ENCODE peak calls at places on chromosomes 16 and 17, in nine cellular contexts. B, G, U, D, A, Y, J, F and X are unnamed samples.

GRCh38 chr16:84730406-84731106 is 30.8 kb downstream of the USP10 start:
- DNase-seq in A (peak; percentile 59), G (no peak), B (peak; percentile 63), Y (peak; percentile 85), F (peak; percentile 74), D (peak; percentile 85), U (no peak), J (no peak), X (peak; percentile 65)

GRCh38 chr16:81553814-81554675 is 109.4 kb downstream of the CMIP start:
- DNase-seq in Y (no peak), D (no peak), U (no peak), B (peak; percentile 43), F (no peak), J (no peak), A (no peak), G (no peak), X (no peak)

GRCh38 chr17:16878084-16878483 is 93.8 kb downstream of the TNFRSF13B start:
- DNase-seq in B (peak; percentile 8), U (no peak), F (no peak), G (no peak), A (no peak), J (no peak), D (no peak), Y (no peak), X (no peak)

GRCh38 chr17:42679492-42680330 is 1.9 kb downstream of the CCR10 start:
- DNase-seq in Y (no peak), U (peak; percentile 82), J (no peak), A (peak; percentile 92), D (peak; percentile 78), G (peak; percentile 74), B (peak; percentile 86), F (peak; percentile 54), X (peak; percentile 95)

GRCh38 chr16:2256531-2257140 is 5.2 kb upstream of the ECI1 start:
- DNase-seq in B (no peak), G (no peak), D (no peak), J (no peak), F (no peak), A (no peak), U (no peak), Y (no peak), X (no peak)

GRCh38 chr17:57531648-57532486 is 213.2 kb downstream of the CCDC182 start:
- DNase-seq in Y (no peak), D (no peak), F (no peak), A (no peak), J (no peak), U (no peak), G (no peak), B (no peak), X (no peak)

GRCh38 chr17:74652020-74652419 is 28.5 kb upstream of the CD300E start:
- DNase-seq in D (no peak), F (no peak), B (no peak), U (no peak), Y (no peak), G (no peak), J (no peak), A (no peak), X (no peak)

GRCh38 chr16:67039260-67040020 is 10.5 kb downstream of the CBFB start:
- DNase-seq in F (no peak), U (no peak), B (no peak), J (no peak), D (no peak), Y (no peak), G (no peak), A (no peak), X (no peak)

GRCh38 chr17:79739148-79740062 is 8.7 kb downstream of the ENPP7 start:
- DNase-seq in A (no peak), B (no peak), F (no peak), Y (peak; percentile 40), J (no peak), D (peak; percentile 35), G (no peak), U (no peak), X (peak; percentile 82)

GRCh38 chr17:58166682-58167081 is at the start of gene OR4D2:
- DNase-seq in J (no peak), U (no peak), G (no peak), F (no peak), A (no peak), Y (no peak), D (no peak), B (no peak), X (no peak)

DNA sequence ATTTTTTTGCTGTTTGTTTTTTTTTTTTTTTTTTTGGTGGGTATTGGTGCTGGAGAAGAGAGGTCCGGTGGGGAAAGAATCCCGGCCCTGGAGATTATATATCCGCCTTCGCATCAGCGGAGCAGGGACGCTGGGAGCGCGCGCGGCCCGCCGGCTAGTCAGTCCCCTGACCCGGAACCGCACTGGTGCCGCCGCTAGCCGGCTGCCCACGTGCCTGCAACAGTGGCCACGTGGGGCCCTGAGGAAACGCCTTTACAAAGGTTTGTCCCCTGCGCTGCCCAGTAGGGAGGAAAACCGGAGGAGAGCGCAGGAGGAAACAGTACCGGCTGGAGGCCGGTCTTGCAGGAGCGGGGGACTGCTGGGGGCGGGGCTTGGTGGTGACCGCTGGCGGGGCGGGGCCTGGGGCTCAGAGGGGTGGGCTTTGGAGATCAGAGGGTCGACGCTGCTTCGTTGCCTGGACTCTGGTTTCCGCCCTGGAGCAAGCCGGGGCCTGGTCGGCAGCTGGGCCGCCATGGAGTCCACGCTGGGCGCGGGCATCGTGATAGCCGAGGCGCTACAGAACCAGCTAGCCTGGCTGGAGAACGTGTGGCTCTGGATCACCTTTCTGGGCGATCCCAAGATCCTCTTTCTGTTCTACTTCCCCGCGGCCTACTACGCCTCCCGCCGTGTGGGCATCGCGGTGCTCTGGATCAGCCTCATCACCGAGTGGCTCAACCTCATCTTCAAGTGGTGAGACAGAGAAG is at the start of gene G6PC3:
- DNase-seq in F (peak; percentile 93), D (peak; percentile 95), B (peak; percentile 95), J (peak; percentile 98), G (peak; percentile 69), Y (peak; percentile 74), U (peak; percentile 98), A (peak; percentile 99), X (peak; percentile 99)
- TF ChIP-seq CTCF in F (no peak), D (no peak), B (no peak), J (no peak), G (no peak), Y (no peak), U (no peak), A (peak; percentile 5), X (no peak)

DNA sequence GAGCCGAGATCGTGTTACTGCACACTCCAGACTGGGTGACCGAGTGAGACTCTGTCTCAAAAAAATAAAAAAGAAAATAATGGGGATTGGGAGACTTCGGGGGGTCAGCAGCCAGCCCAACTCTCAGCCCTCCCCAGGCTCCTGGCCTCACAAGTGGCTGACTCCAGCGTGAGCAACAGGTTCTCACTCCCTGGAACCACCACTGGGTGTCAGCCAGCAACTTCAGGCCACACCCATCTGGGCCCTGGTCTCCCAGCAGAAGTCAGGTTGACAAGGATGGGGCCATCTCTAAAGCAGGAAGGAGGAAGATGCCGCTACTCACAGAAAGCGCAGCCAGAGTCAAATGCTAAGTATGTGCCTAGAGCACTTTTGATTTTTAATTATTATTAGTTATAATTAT is 139.4 kb downstream of the C16orf78 start:
- DNase-seq in A (peak; percentile 44), U (peak; percentile 58), Y (no peak), B (no peak), F (no peak), D (no peak), J (no peak), G (no peak), X (peak; percentile 25)
- TF ChIP-seq CTCF in A (peak; percentile 49), U (no peak), Y (peak; percentile 11), B (no peak), F (no peak), D (no peak), J (no peak), G (no peak), X (no peak)

GRCh38 chr17:82450357-82451106 is at the start of gene CYBC1:
- DNase-seq in Y (peak; percentile 32), J (peak; percentile 87), A (peak; percentile 94), D (peak; percentile 91), B (peak; percentile 96), U (peak; percentile 90), G (peak; percentile 94), F (peak; percentile 91), X (peak; percentile 94)

GRCh38 chr17:82452162-82452561 is 1.6 kb upstream of the CYBC1 start:
- DNase-seq in B (no peak), U (no peak), A (no peak), J (no peak), D (no peak), G (no peak), F (no peak), Y (no peak), X (no peak)

GRCh38 chr17:82449883-82450356 is 632 bp downstream of the CYBC1 start:
- DNase-seq in Y (no peak), A (no peak), B (no peak), D (no peak), J (no peak), G (no peak), U (no peak), F (no peak), X (no peak)

GRCh38 chr17:82446649-82447048 is 3.9 kb downstream of the CYBC1 start:
- DNase-seq in Y (no peak), G (no peak), F (no peak), U (no peak), J (no peak), A (no peak), D (no peak), B (no peak), X (no peak)

DNA sequence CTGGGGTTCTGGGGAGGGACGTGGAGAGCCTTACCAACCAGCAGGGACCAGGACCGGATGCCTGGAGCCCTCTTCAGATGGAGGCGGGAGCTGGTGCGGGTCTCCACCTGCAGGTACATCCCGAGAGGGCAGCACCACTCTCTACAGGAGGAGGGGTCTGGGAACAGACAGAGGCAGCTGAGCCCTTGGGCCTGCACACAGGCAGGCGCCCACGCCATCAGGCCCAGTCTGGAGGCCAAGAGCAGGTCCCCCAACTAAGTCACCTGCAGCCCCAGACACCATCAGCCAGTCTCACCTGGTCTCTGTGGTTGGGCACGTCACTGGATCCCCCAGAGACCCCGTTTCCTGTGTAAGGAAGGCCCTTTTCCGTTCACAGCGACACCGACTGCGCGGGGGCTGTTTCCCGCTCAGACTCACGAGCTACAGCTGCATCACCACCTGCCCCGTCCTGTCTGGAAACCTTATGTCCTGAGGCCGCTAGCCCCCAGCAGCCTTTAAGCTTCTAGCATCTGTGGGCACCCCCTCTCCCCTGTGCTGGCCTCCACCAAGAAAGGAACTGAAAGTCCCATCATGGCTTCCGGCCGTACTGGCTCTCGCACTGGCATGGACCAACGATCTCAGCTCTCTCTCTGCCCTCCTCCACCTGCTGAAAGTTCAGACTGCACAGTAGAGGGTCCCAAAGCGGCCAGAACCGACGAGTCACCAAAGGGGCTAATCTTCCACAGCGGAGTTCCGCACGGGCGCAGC is 1.2 kb downstream of the CYBC1 start:
- DNase-seq in J (no peak), B (peak; percentile 54), D (no peak), F (no peak), U (peak; percentile 42), A (no peak), G (peak; percentile 66), Y (no peak), X (no peak)
- TF ChIP-seq CTCF in J (no peak), B (no peak), D (no peak), F (no peak), U (no peak), A (no peak), G (no peak), Y (no peak), X (no peak)

DNA sequence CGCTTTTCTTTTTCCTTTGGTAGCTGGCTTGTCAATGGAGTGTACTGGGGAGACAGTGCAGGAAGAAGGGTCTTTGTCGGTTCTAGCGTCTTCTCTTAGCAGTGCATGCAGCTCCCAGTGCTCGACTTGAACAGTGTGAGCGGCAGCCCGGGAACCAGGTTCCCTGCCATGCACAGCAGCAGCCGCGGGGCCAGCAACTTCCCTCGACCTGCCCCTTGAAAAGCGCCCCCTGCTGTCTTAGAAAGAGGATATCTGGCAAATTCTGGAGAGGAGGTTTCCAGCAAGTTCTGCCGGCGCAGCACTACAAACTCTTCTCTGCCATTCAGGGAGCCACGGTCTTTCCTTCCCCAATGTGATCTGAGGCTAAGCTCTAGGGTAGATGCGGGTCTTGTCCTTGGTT is 451.5 kb downstream of the PMP22 start:
- DNase-seq in B (no peak), U (peak; percentile 77), G (no peak), A (peak; percentile 20), D (no peak), J (no peak), F (no peak), Y (no peak), X (no peak)
- TF ChIP-seq CTCF in B (no peak), U (peak; percentile 41), G (peak; percentile 23), A (peak; percentile 34), D (no peak), J (no peak), F (no peak), Y (no peak), X (no peak)